ENCODE peak calls at places on chromosomes 1 and 21, in eight cellular contexts. One of them, this sample, is unnamed.

GRCh38 chr1:43316738-43317520 is 16.1 kb downstream of the TIE1 start:
- DNase-seq in WTC11: no peak
- DNase-seq in epithelial cell of esophagus: no peak
- DNase-seq in kidney: no peak
- DNase-seq in psoas muscle: no peak
- DNase-seq in ovary: no peak
- DNase-seq in BE2C: no peak
- DNase-seq in OCI-LY7: no peak
- DNase-seq in this sample: no peak

GRCh38 chr1:42143875-42144274 is 9.3 kb upstream of the GUCA2B start:
- DNase-seq in psoas muscle: no peak
- DNase-seq in BE2C: no peak
- DNase-seq in ovary: no peak
- DNase-seq in epithelial cell of esophagus: no peak
- DNase-seq in OCI-LY7: no peak
- DNase-seq in kidney: no peak
- DNase-seq in WTC11: no peak
- DNase-seq in this sample: no peak

GRCh38 chr1:235831148-235831547 is 35.6 kb downstream of the LYST start:
- DNase-seq in ovary: no peak
- DNase-seq in BE2C: no peak
- DNase-seq in epithelial cell of esophagus: peak
- DNase-seq in psoas muscle: no peak
- DNase-seq in kidney: no peak
- DNase-seq in OCI-LY7: no peak
- DNase-seq in WTC11: no peak
- DNase-seq in this sample: peak

GRCh38 chr1:167533851-167534300 is 15.5 kb upstream of the CD247 start:
- DNase-seq in OCI-LY7: peak
- DNase-seq in kidney: no peak
- DNase-seq in ovary: peak
- DNase-seq in BE2C: peak
- DNase-seq in WTC11: peak
- DNase-seq in epithelial cell of esophagus: peak
- DNase-seq in psoas muscle: peak
- DNase-seq in this sample: peak

GRCh38 chr1:84823991-84824390 is 69.0 kb downstream of the LPAR3 start:
- DNase-seq in epithelial cell of esophagus: no peak
- DNase-seq in kidney: no peak
- DNase-seq in psoas muscle: no peak
- DNase-seq in OCI-LY7: no peak
- DNase-seq in WTC11: no peak
- DNase-seq in ovary: no peak
- DNase-seq in BE2C: no peak
- DNase-seq in this sample: no peak

GRCh38 chr21:46122758-46123683 is 25.1 kb downstream of the COL6A2 start:
- DNase-seq in epithelial cell of esophagus: no peak
- DNase-seq in OCI-LY7: no peak
- DNase-seq in kidney: peak
- DNase-seq in ovary: peak
- DNase-seq in psoas muscle: no peak
- DNase-seq in WTC11: no peak
- DNase-seq in BE2C: no peak
- DNase-seq in this sample: no peak

GRCh38 chr1:58922302-58923089 is 138.6 kb upstream of the JUN start:
- DNase-seq in ovary: peak
- DNase-seq in WTC11: no peak
- DNase-seq in epithelial cell of esophagus: peak
- DNase-seq in OCI-LY7: no peak
- DNase-seq in psoas muscle: peak
- DNase-seq in kidney: peak
- DNase-seq in BE2C: peak
- DNase-seq in this sample: peak

GRCh38 chr1:5447479-5448070 is 544.6 kb downstream of the NPHP4 start:
- DNase-seq in kidney: no peak
- DNase-seq in ovary: no peak
- DNase-seq in OCI-LY7: no peak
- DNase-seq in WTC11: no peak
- DNase-seq in epithelial cell of esophagus: no peak
- DNase-seq in psoas muscle: no peak
- DNase-seq in BE2C: no peak
- DNase-seq in this sample: no peak

GRCh38 chr1:165152727-165153126 is 203.8 kb downstream of the LMX1A start:
- DNase-seq in WTC11: peak
- DNase-seq in ovary: no peak
- DNase-seq in kidney: no peak
- DNase-seq in psoas muscle: no peak
- DNase-seq in BE2C: no peak
- DNase-seq in epithelial cell of esophagus: peak
- DNase-seq in OCI-LY7: no peak
- DNase-seq in this sample: no peak

GRCh38 chr1:207740224-207740623 is 11.6 kb upstream of the CD46 start:
- DNase-seq in OCI-LY7: no peak
- DNase-seq in ovary: no peak
- DNase-seq in BE2C: no peak
- DNase-seq in kidney: no peak
- DNase-seq in epithelial cell of esophagus: peak
- DNase-seq in WTC11: no peak
- DNase-seq in psoas muscle: no peak
- DNase-seq in this sample: no peak

GRCh38 chr1:23577056-23577985 is 18.0 kb upstream of the ID3 start:
- DNase-seq in psoas muscle: no peak
- DNase-seq in epithelial cell of esophagus: peak
- DNase-seq in BE2C: no peak
- DNase-seq in OCI-LY7: peak
- DNase-seq in kidney: no peak
- DNase-seq in ovary: no peak
- DNase-seq in WTC11: no peak
- DNase-seq in this sample: peak

GRCh38 chr21:15788847-15789548 is 59.2 kb downstream of the USP25 start:
- DNase-seq in psoas muscle: no peak
- DNase-seq in WTC11: no peak
- DNase-seq in BE2C: no peak
- DNase-seq in ovary: no peak
- DNase-seq in kidney: no peak
- DNase-seq in OCI-LY7: no peak
- DNase-seq in epithelial cell of esophagus: peak
- DNase-seq in this sample: no peak
- TF ChIP-seq CTCF in psoas muscle: no peak
- TF ChIP-seq CTCF in WTC11: no peak
- TF ChIP-seq CTCF in BE2C: no peak
- TF ChIP-seq CTCF in ovary: no peak
- TF ChIP-seq CTCF in kidney: no peak
- TF ChIP-seq CTCF in OCI-LY7: no peak
- TF ChIP-seq CTCF in epithelial cell of esophagus: no peak
- TF ChIP-seq CTCF in this sample: no peak

DNA sequence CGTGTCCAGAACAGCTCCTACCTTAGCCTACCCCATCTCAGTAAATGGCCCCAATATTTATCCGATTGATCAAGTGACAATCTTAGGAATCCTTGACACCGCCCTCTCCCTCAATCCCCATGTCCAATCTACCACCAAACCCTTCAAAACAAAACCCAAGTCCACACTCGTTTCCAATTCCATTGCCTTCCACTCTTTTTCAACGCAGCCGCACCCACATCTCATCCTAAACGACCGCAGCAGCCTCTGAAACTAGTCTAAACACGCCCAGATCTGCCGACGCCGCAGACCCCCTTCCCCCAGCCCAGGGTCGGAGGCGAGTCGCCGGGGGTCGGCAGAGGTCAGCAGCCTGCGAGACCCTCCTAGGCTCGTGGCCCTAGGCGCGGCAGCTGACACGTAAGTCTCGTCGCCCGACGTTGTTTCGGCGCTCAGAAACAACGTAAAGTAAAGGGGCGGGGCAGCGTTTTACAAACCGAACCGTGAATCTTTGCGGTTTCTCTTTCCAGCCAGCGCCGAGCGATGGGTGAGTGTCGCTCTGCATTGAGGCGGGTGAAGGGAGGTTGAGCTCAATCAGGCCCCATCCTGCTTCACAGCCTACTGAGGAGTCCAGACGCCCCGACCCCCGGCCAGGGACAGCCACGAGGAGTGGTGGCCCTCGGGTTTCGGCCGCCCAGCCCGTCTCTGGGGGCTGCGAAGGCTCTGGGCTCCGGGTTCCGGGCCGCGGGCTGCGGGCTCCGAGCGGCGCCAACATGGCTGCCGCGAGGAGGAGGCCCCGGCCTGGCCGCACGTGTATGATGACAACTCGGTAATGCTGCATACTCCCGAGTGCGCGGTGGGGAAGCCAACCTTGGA is at the start of gene RPS8:
- DNase-seq in WTC11: peak
- DNase-seq in psoas muscle: peak
- DNase-seq in OCI-LY7: peak
- DNase-seq in ovary: peak
- DNase-seq in epithelial cell of esophagus: peak
- DNase-seq in BE2C: peak
- DNase-seq in kidney: peak
- DNase-seq in this sample: peak
- TF ChIP-seq CTCF in WTC11: no peak
- TF ChIP-seq CTCF in psoas muscle: no peak
- TF ChIP-seq CTCF in OCI-LY7: no peak
- TF ChIP-seq CTCF in ovary: peak
- TF ChIP-seq CTCF in epithelial cell of esophagus: no peak
- TF ChIP-seq CTCF in BE2C: no peak
- TF ChIP-seq CTCF in kidney: no peak
- TF ChIP-seq CTCF in this sample: no peak

GRCh38 chr1:176954242-176954641 is 210.3 kb downstream of the ASTN1 start:
- DNase-seq in psoas muscle: no peak
- DNase-seq in epithelial cell of esophagus: peak
- DNase-seq in kidney: no peak
- DNase-seq in WTC11: no peak
- DNase-seq in OCI-LY7: no peak
- DNase-seq in BE2C: no peak
- DNase-seq in ovary: no peak
- DNase-seq in this sample: no peak
- TF ChIP-seq CTCF in psoas muscle: no peak
- TF ChIP-seq CTCF in epithelial cell of esophagus: peak
- TF ChIP-seq CTCF in kidney: no peak
- TF ChIP-seq CTCF in WTC11: peak
- TF ChIP-seq CTCF in OCI-LY7: peak
- TF ChIP-seq CTCF in BE2C: no peak
- TF ChIP-seq CTCF in ovary: no peak
- TF ChIP-seq CTCF in this sample: no peak

GRCh38 chr1:119674110-119674509 is 26.0 kb upstream of the ZNF697 start:
- DNase-seq in WTC11: no peak
- DNase-seq in epithelial cell of esophagus: peak
- DNase-seq in ovary: no peak
- DNase-seq in OCI-LY7: no peak
- DNase-seq in psoas muscle: no peak
- DNase-seq in kidney: no peak
- DNase-seq in BE2C: no peak
- DNase-seq in this sample: no peak

GRCh38 chr1:119675349-119676343 is 27.6 kb upstream of the ZNF697 start:
- DNase-seq in kidney: no peak
- DNase-seq in ovary: peak
- DNase-seq in OCI-LY7: peak
- DNase-seq in WTC11: peak
- DNase-seq in BE2C: peak
- DNase-seq in psoas muscle: peak
- DNase-seq in epithelial cell of esophagus: peak
- DNase-seq in this sample: peak

GRCh38 chr1:119674835-119675289 is 26.8 kb upstream of the ZNF697 start:
- DNase-seq in BE2C: no peak
- DNase-seq in OCI-LY7: no peak
- DNase-seq in WTC11: no peak
- DNase-seq in psoas muscle: peak
- DNase-seq in ovary: no peak
- DNase-seq in kidney: no peak
- DNase-seq in epithelial cell of esophagus: peak
- DNase-seq in this sample: peak

GRCh38 chr1:119679223-119679622 is 31.2 kb upstream of the ZNF697 start:
- DNase-seq in WTC11: peak
- DNase-seq in epithelial cell of esophagus: no peak
- DNase-seq in psoas muscle: no peak
- DNase-seq in BE2C: no peak
- DNase-seq in kidney: no peak
- DNase-seq in ovary: no peak
- DNase-seq in OCI-LY7: no peak
- DNase-seq in this sample: no peak

GRCh38 chr1:119676571-119677206 is 28.6 kb upstream of the ZNF697 start:
- DNase-seq in OCI-LY7: no peak
- DNase-seq in psoas muscle: peak
- DNase-seq in kidney: no peak
- DNase-seq in ovary: no peak
- DNase-seq in epithelial cell of esophagus: no peak
- DNase-seq in BE2C: no peak
- DNase-seq in WTC11: no peak
- DNase-seq in this sample: no peak
- TF ChIP-seq CTCF in OCI-LY7: peak
- TF ChIP-seq CTCF in psoas muscle: no peak
- TF ChIP-seq CTCF in kidney: no peak
- TF ChIP-seq CTCF in ovary: no peak
- TF ChIP-seq CTCF in epithelial cell of esophagus: no peak
- TF ChIP-seq CTCF in BE2C: peak
- TF ChIP-seq CTCF in WTC11: no peak
- TF ChIP-seq CTCF in this sample: no peak

DNA sequence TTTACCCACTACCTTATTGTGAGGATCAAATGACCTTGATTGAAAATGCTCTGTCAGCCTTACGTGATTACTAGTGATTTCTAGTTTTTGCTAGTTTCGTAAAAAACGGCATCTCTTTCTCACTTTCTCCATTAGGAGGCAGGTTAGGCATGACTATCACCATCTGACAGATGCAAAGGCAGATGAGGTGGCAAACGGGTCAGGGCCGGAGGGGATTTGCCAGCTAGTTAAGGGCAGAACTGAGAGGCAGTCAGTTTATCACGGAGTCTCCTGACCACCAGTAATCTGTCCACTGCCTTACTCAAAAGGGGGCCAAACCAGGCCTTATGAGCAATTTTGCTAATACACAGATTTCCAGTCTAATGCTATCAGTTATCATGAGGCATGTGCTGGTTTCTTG is 159.3 kb downstream of the TSEN15 start:
- DNase-seq in epithelial cell of esophagus: no peak
- DNase-seq in BE2C: peak
- DNase-seq in ovary: no peak
- DNase-seq in OCI-LY7: no peak
- DNase-seq in psoas muscle: no peak
- DNase-seq in kidney: no peak
- DNase-seq in WTC11: no peak
- DNase-seq in this sample: no peak
- TF ChIP-seq CTCF in epithelial cell of esophagus: no peak
- TF ChIP-seq CTCF in BE2C: peak
- TF ChIP-seq CTCF in ovary: no peak
- TF ChIP-seq CTCF in OCI-LY7: no peak
- TF ChIP-seq CTCF in psoas muscle: no peak
- TF ChIP-seq CTCF in kidney: no peak
- TF ChIP-seq CTCF in WTC11: no peak
- TF ChIP-seq CTCF in this sample: no peak